ENCODE peak calls at places on chromosomes 6 and 20, in five cellular contexts. N, M, E, A and I are unnamed samples.

GRCh38 chr6:123402052-123402451 is 234.7 kb downstream of the TRDN start:
- DNase-seq in N (no peak), M (no peak), E (no peak), A (peak), I (no peak)

GRCh38 chr6:80214436-80215022 is 108.1 kb downstream of the BCKDHB start:
- DNase-seq in N (peak), M (peak), E (peak), A (peak), I (no peak)

GRCh38 chr6:100300221-100300736 is 164.4 kb downstream of the SIM1 start:
- DNase-seq in N (peak), M (no peak), E (peak), A (no peak), I (no peak)

GRCh38 chr6:8820313-8820712 is 385.0 kb upstream of the SLC35B3 start:
- DNase-seq in N (no peak), M (no peak), E (no peak), A (no peak), I (no peak)

GRCh38 chr20:6636209-6637159 is 131.0 kb upstream of the BMP2 start:
- DNase-seq in N (no peak), M (peak), E (peak), A (peak), I (no peak)

GRCh38 chr20:40966516-40967185 is 62.0 kb upstream of the TOP1 start:
- DNase-seq in N (no peak), M (no peak), E (no peak), A (no peak), I (no peak)

GRCh38 chr6:7590918-7591302 is 912 bp downstream of the SNRNP48 start:
- DNase-seq in N (no peak), M (peak), E (no peak), A (peak), I (no peak)

GRCh38 chr6:16683524-16684194 is 77.6 kb downstream of the ATXN1 start:
- DNase-seq in N (peak), M (no peak), E (peak), A (no peak), I (no peak)

GRCh38 chr6:73548458-73549446 is 27.9 kb upstream of the EEF1A1 start:
- DNase-seq in N (no peak), M (no peak), E (no peak), A (no peak), I (no peak)

GRCh38 chr20:35246723-35247122 is 20.2 kb downstream of the MMP24 start:
- DNase-seq in N (no peak), M (no peak), E (no peak), A (no peak), I (no peak)

GRCh38 chr20:56826971-56827645 is 198.0 kb downstream of the TFAP2C start:
- DNase-seq in N (no peak), M (no peak), E (peak), A (no peak), I (no peak)

GRCh38 chr6:138555294-138555988 is 56.1 kb upstream of the NHSL1 start:
- DNase-seq in N (no peak), M (no peak), E (no peak), A (peak), I (peak)

GRCh38 chr6:3620389-3620788 is 131.1 kb downstream of the PXDC1 start:
- DNase-seq in N (no peak), M (no peak), E (no peak), A (no peak), I (no peak)

GRCh38 chr6:82072113-82072512 is 175.4 kb downstream of the IBTK start:
- DNase-seq in N (no peak), M (no peak), E (no peak), A (no peak), I (no peak)

GRCh38 chr6:158972241-158973233 is 27.5 kb downstream of the RSPH3 start:
- DNase-seq in N (peak), M (peak), E (peak), A (peak), I (peak)

GRCh38 chr20:63035284-63036185 is 28.8 kb upstream of the BHLHE23 start:
- DNase-seq in N (no peak), M (no peak), E (no peak), A (peak), I (no peak)

GRCh38 chr6:138769102-138769676 is 4.4 kb upstream of the CCDC28A start:
- DNase-seq in N (no peak), M (no peak), E (no peak), A (no peak), I (no peak)

GRCh38 chr6:83151114-83151513 is 42.0 kb downstream of the PGM3 start:
- DNase-seq in N (no peak), M (no peak), E (no peak), A (peak), I (no peak)

GRCh38 chr6:34566830-34567546 is 10.9 kb upstream of the SPDEF start:
- DNase-seq in N (no peak), M (no peak), E (no peak), A (no peak), I (no peak)

GRCh38 chr6:136274062-136274461 is 15.6 kb downstream of the BCLAF1 start:
- DNase-seq in N (no peak), M (no peak), E (no peak), A (no peak), I (no peak)
- TF ChIP-seq REST in N (no peak), M (no peak), E (no peak), A (no peak), I (no peak)

DNA sequence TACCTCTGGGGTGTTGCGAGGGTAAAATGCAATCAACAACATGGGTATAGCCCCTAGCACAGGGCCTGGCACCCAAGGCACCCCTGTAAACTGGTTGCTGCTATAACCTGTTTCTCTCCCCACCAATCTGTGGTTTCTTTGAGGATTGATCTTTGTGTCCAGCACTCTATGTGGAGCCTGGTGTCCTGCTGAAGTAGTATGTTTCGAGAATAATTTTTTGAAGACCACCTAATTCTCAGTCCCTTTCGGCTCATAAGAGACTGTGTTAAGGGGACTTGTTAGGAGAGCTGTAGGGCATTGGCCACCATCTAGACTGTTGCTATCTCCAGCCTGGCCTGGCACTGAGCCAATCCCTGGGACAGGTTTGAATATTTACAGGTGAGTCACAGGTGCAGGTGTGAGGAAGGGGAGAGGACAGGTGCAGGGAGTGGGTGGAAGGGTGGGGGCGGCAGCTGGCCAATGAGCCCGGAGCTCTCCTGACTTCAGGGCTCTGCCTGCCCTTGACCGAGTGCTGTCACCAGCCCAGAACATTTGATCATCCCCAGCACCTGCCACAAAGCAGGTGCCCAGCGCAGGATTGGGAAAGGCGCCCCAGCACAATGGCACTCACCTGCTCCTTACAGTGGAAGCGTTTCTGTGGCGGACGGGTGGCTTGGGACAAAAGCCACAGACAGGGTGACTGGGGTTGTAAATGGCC is 8.1 kb upstream of the C20orf144 start:
- DNase-seq in N (no peak), M (peak), E (no peak), A (peak), I (no peak)
- TF ChIP-seq REST in N (no peak), M (no peak), E (no peak), A (no peak), I (no peak)

DNA sequence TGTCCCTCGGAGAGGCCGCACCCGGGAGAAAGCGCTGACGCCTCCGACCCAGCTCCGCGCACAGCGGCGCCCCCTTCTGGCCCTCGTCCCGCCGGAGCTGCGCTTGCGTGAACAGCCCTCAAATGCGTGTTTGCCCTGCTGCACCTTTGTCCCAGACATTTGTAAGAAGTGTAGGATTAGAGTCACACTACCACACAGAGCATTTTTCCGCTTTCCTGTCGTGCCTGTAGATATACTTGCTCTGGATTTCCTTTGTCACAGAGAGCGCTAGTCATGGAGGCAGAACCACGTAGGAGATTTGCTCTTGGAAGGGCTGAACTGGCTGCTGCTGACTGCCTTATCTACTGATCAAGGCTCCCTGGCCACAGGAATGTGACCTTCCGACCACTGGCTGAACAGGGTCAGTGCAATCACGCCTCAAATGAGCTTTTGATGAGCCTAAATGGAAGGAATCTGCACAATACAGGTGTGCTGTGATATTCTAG is 62.3 kb downstream of the PAX1 start:
- DNase-seq in N (no peak), M (peak), E (peak), A (peak), I (no peak)
- TF ChIP-seq REST in N (no peak), M (no peak), E (no peak), A (no peak), I (no peak)

GRCh38 chr6:52261229-52261628 is 16.9 kb upstream of the IL17F start:
- DNase-seq in N (no peak), M (no peak), E (no peak), A (no peak), I (no peak)
- TF ChIP-seq REST in N (no peak), M (no peak), E (no peak), A (no peak), I (no peak)

GRCh38 chr20:37986063-37986858 is 47.0 kb downstream of the TTI1 start:
- DNase-seq in N (no peak), M (no peak), E (no peak), A (no peak), I (no peak)

GRCh38 chr20:37987602-37988290 is 45.5 kb downstream of the TTI1 start:
- DNase-seq in N (no peak), M (peak), E (no peak), A (no peak), I (no peak)

GRCh38 chr20:37988555-37988954 is 44.7 kb downstream of the TTI1 start:
- DNase-seq in N (no peak), M (no peak), E (no peak), A (no peak), I (no peak)

GRCh38 chr20:37989601-37990001 is 43.7 kb downstream of the TTI1 start:
- DNase-seq in N (no peak), M (no peak), E (no peak), A (no peak), I (no peak)

GRCh38 chr20:37986873-37987601 is 46.2 kb downstream of the TTI1 start:
- DNase-seq in N (no peak), M (peak), E (peak), A (peak), I (no peak)
- TF ChIP-seq REST in N (no peak), M (no peak), E (no peak), A (no peak), I (no peak)

GRCh38 chr6:30612213-30612612 is 4.8 kb downstream of the PPP1R10 start:
- DNase-seq in N (no peak), M (no peak), E (peak), A (no peak), I (no peak)
- TF ChIP-seq REST in N (no peak), M (no peak), E (no peak), A (no peak), I (no peak)

GRCh38 chr6:99143108-99143828 is 195.5 kb upstream of the FBXL4 start:
- DNase-seq in N (no peak), M (no peak), E (no peak), A (no peak), I (no peak)
- TF ChIP-seq REST in N (no peak), M (no peak), E (no peak), A (no peak), I (no peak)

DNA sequence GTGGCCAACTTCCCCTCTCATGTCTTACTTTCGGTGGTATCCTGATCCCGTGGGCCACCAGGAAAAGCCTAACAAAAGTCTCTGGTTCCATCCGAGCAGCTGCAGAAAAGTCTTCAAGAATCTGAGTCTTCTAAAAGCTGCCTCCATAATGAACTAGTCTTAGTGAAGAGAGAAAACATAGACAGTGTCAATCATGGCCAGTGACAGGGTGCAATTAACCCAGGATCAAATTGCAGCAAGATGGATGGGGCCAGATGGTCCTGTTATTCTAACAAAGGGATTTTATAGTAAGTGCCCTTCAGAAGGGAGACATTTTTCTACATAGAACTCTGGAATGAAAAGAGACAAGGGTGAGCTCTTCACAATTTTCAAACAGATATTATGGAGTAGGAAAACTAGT is 281.6 kb upstream of the ZFP64 start:
- DNase-seq in N (no peak), M (no peak), E (no peak), A (no peak), I (no peak)
- TF ChIP-seq REST in N (no peak), M (no peak), E (no peak), A (no peak), I (no peak)